ENCODE peak calls at places on chromosome 1, in eight cellular contexts. Z is psoas muscle, J is dorsolateral prefrontal cortex, U is heart left ventricle, M is upper lobe of right lung, Y is fibroblast of pulmonary artery, D is PC-3, Q is breast epithelium. G is an unnamed sample.
A peak's percentile ranks its signal among the peaks of the same experiment; 100 is the strongest.

GRCh38 chr1:7420098-7420445 is 351.0 kb upstream of the VAMP3 start:
- DNase-seq in M (peak; percentile 44), D (no peak), Q (no peak), Z (no peak), Y (no peak), J (peak; percentile 7), U (peak; percentile 5), G (no peak)

GRCh38 chr1:27536004-27536757 is 46.2 kb upstream of the WASF2 start:
- DNase-seq in U (no peak), Z (no peak), D (no peak), Q (no peak), Y (no peak), M (no peak), J (no peak), G (no peak)

GRCh38 chr1:13792429-13792828 is 92.4 kb downstream of the PRDM2 start:
- DNase-seq in D (no peak), Q (no peak), Z (no peak), M (no peak), Y (peak; percentile 21), U (no peak), J (no peak), G (peak; percentile 85)

GRCh38 chr1:63873751-63874150 is 99.9 kb downstream of the ROR1 start:
- DNase-seq in Y (no peak), D (peak; percentile 89), M (no peak), U (no peak), Z (no peak), J (no peak), Q (no peak), G (peak; percentile 68)

GRCh38 chr1:23784846-23785245 is 6.1 kb upstream of the LYPLA2 start:
- DNase-seq in Y (no peak), J (no peak), Q (no peak), Z (no peak), M (no peak), D (no peak), U (no peak), G (no peak)

GRCh38 chr1:147753084-147753483 is 7.3 kb downstream of the GJA5 start:
- DNase-seq in Y (peak; percentile 25), J (no peak), Z (no peak), D (no peak), M (no peak), U (no peak), Q (no peak), G (no peak)

GRCh38 chr1:44636067-44636466 is 38.2 kb downstream of the TMEM53 start:
- DNase-seq in J (no peak), Z (no peak), U (no peak), D (no peak), M (no peak), Y (no peak), Q (no peak), G (no peak)

GRCh38 chr1:66506393-66506687 is 27.6 kb upstream of the SGIP1 start:
- DNase-seq in J (no peak), Q (no peak), U (no peak), Z (no peak), D (no peak), M (no peak), Y (no peak), G (no peak)

DNA sequence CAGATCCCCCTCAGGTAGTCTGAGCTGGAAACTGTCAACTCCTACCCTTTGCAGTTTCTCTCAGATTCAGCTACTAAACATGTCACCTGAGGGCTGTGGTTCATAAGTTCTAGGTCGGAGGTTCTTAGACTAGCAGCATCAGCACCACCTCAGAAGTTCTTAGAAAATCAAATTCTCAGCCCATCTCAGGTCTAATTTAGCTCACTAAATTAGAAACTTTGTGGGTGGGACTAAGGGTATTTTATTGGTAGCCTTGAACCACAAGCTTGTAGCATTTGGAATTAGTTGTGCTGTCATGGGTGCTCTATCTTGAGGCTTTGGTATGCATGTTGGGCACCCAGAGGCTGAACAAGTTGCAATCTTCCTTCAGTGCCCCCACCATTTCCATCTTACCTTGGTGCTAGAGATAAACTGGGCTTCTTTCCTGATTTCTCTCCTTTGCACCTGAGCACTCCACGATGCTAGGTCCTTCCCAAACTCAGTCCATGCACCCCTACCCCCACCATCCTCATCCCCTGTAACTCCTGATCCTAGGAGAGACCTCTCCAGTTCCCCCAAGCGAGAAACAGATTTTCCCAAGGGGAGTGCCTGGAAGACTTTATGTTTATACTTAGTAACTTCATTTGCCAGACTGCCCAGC is 54.2 kb downstream of the S1PR1 start:
- DNase-seq in M (no peak), Q (no peak), U (no peak), J (no peak), Y (no peak), Z (no peak), D (no peak), G (no peak)
- H3K4me3 ChIP-seq in M (no peak overlapping the region), Q (no peak overlapping the region), U (no peak overlapping the region), J (no peak overlapping the region), Y (no peak overlapping the region), Z (no peak overlapping the region), D (no peak overlapping the region), G (no peak overlapping the region)

GRCh38 chr1:202694354-202694753 is 15.9 kb downstream of the SYT2 start:
- DNase-seq in U (no peak), Y (no peak), M (no peak), Z (no peak), D (no peak), Q (no peak), J (no peak), G (no peak)

GRCh38 chr1:202691846-202692245 is 18.4 kb downstream of the SYT2 start:
- DNase-seq in Z (no peak), U (no peak), Y (no peak), Q (no peak), J (no peak), D (no peak), M (peak; percentile 34), G (no peak)

GRCh38 chr1:202689493-202690342 is 20.5 kb downstream of the SYT2 start:
- DNase-seq in U (no peak), D (peak; percentile 14), Z (no peak), M (no peak), Q (no peak), J (no peak), Y (no peak), G (no peak)

GRCh38 chr1:202689082-202689481 is 21.2 kb downstream of the SYT2 start:
- DNase-seq in Y (no peak), Q (no peak), Z (no peak), D (no peak), J (no peak), M (no peak), U (no peak), G (no peak)

DNA sequence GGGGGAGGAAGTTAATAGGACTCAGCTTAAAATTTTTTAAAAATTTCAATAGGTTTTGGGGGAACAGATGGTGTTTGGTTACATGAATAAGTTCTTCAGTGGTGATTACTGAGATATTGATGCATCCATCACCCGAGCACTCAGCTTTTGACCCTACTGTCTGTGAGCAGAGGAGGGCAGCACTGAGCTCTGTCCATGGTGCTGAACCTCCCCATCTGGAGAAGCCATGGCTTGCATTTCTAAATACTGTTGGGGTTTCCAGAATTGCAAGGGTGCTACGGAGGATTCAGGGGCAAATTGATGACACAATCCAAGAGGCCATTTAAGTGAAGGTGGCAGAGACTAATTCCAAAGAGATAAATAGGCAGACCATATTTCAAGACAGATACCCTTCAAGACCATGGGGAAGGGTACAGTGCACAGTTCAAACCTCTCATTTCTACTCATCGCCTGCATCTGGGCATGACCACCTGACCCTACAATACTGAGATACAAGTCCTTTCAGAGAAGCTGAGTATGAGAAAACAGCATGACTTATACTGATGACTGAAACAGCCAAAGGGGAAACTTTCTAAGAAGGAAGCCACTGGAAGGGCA is 17.2 kb downstream of the SYT2 start:
- DNase-seq in J (no peak), M (peak; percentile 67), U (peak; percentile 61), Z (peak; percentile 52), Y (peak; percentile 80), D (peak; percentile 61), Q (no peak), G (peak; percentile 69)
- TF ChIP-seq CTCF in J (peak; percentile 43), M (peak; percentile 17), U (peak; percentile 36), Z (peak; percentile 32), Y (peak; percentile 41), D (no peak), Q (no peak), G (peak; percentile 11)

DNA sequence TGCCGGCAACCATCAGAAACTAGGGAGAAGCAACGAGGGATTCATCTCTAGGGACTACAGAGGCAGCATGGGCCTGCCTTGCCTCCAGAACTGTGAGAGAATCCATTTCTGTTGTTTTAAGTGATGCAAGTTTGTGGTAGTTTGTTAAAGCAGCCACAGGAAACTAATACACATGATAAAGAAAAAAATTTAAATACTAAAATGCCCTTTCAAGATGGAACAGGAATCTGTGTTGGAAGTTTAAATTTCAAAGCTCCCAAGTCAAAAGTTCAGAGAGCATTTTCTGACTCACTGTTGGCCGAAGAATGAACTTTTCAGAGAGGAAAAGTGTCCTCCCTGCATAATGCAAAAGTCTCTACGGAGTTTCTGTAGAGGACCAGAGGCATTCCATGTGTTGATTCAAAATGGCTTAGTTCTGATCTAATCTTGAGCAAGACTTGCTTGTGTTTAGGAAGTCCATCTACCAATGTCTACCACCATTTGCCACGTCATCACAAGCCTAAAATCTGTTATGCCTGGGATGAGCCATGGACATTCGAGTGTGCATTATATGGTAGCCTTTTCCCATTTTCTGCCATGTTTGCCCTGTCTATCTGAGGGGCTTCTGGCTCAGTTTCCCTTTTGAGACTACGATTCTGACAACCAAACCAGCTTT is 22.4 kb upstream of the ARHGAP29 start:
- DNase-seq in Y (peak; percentile 68), D (peak; percentile 61), Q (no peak), U (no peak), J (no peak), M (no peak), Z (no peak), G (peak; percentile 73)
- H3K4me3 ChIP-seq in Y (no peak overlapping the region), D (no peak overlapping the region), Q (no peak overlapping the region), U (no peak overlapping the region), J (no peak overlapping the region), M (no peak overlapping the region), Z (no peak overlapping the region), G (no peak overlapping the region)

GRCh38 chr1:79852004-79852403 is 845.5 kb upstream of the ADGRL4 start:
- DNase-seq in Z (no peak), M (no peak), U (no peak), J (no peak), Q (no peak), D (peak; percentile 43), Y (no peak), G (no peak)
- TF ChIP-seq CTCF in Z (no peak), M (no peak), U (no peak), J (no peak), Q (no peak), D (peak; percentile 51), Y (peak; percentile 7), G (no peak)

G was measured in foreskin fibroblast.